ENCODE peak calls at places on chromosomes 11 and 22, in eight cellular contexts. One of them, this sample, is unnamed.

GRCh38 chr22:37735054-37735453 is 38.2 kb downstream of the TRIOBP start:
- DNase-seq in A549: peak; percentile 67
- DNase-seq in K562: peak; percentile 78
- DNase-seq in SK-N-SH: peak; percentile 91
- DNase-seq in HepG2: peak; percentile 72
- DNase-seq in IMR-90: no peak
- DNase-seq in GM12878: no peak
- DNase-seq in H1: no peak
- DNase-seq in this sample: no peak

GRCh38 chr11:126446581-126446980 is 91.1 kb downstream of the ST3GAL4 start:
- DNase-seq in A549: no peak
- DNase-seq in SK-N-SH: no peak
- DNase-seq in HepG2: no peak
- DNase-seq in IMR-90: no peak
- DNase-seq in H1: no peak
- DNase-seq in K562: no peak
- DNase-seq in GM12878: no peak
- DNase-seq in this sample: no peak

GRCh38 chr22:36191106-36191836 is 10.3 kb downstream of the APOL4 start:
- DNase-seq in K562: no peak
- DNase-seq in IMR-90: peak; percentile 64
- DNase-seq in SK-N-SH: no peak
- DNase-seq in HepG2: no peak
- DNase-seq in GM12878: no peak
- DNase-seq in H1: no peak
- DNase-seq in A549: no peak
- DNase-seq in this sample: no peak

GRCh38 chr11:75557649-75558494 is 4.2 kb upstream of the SERPINH1 start:
- DNase-seq in H1: no peak
- DNase-seq in IMR-90: peak; percentile 95
- DNase-seq in GM12878: no peak
- DNase-seq in SK-N-SH: no peak
- DNase-seq in A549: no peak
- DNase-seq in K562: peak; percentile 51
- DNase-seq in HepG2: no peak
- DNase-seq in this sample: no peak

GRCh38 chr11:91100432-91100831 is 877.6 kb upstream of the CHORDC1 start:
- DNase-seq in K562: no peak
- DNase-seq in SK-N-SH: no peak
- DNase-seq in H1: no peak
- DNase-seq in A549: no peak
- DNase-seq in IMR-90: peak; percentile 55
- DNase-seq in HepG2: no peak
- DNase-seq in GM12878: no peak
- DNase-seq in this sample: no peak

GRCh38 chr22:17717708-17718107 is 56.6 kb downstream of the BID start:
- DNase-seq in H1: no peak
- DNase-seq in GM12878: no peak
- DNase-seq in SK-N-SH: no peak
- DNase-seq in K562: no peak
- DNase-seq in IMR-90: peak; percentile 40
- DNase-seq in A549: no peak
- DNase-seq in HepG2: no peak
- DNase-seq in this sample: no peak

GRCh38 chr11:87399341-87399740 is 361.6 kb downstream of the TMEM135 start:
- DNase-seq in SK-N-SH: no peak
- DNase-seq in HepG2: no peak
- DNase-seq in GM12878: no peak
- DNase-seq in K562: no peak
- DNase-seq in H1: no peak
- DNase-seq in IMR-90: no peak
- DNase-seq in A549: no peak
- DNase-seq in this sample: no peak

GRCh38 chr11:44988111-44988510 is 37.4 kb upstream of the TP53I11 start:
- DNase-seq in A549: no peak
- DNase-seq in GM12878: no peak
- DNase-seq in SK-N-SH: no peak
- DNase-seq in HepG2: no peak
- DNase-seq in IMR-90: no peak
- DNase-seq in H1: no peak
- DNase-seq in K562: no peak
- DNase-seq in this sample: no peak

GRCh38 chr11:65311197-65311631 is 3.5 kb upstream of the CDC42EP2 start:
- DNase-seq in GM12878: no peak
- DNase-seq in K562: no peak
- DNase-seq in A549: no peak
- DNase-seq in IMR-90: no peak
- DNase-seq in H1: no peak
- DNase-seq in HepG2: no peak
- DNase-seq in SK-N-SH: no peak
- DNase-seq in this sample: no peak

GRCh38 chr11:97683733-97684132 is 1293.9 kb downstream of the JRKL start:
- DNase-seq in IMR-90: no peak
- DNase-seq in HepG2: peak; percentile 10
- DNase-seq in GM12878: no peak
- DNase-seq in SK-N-SH: no peak
- DNase-seq in K562: peak; percentile 22
- DNase-seq in A549: peak; percentile 4
- DNase-seq in H1: peak; percentile 34
- DNase-seq in this sample: no peak

GRCh38 chr11:31641477-31642062 is 132.0 kb downstream of the ELP4 start:
- DNase-seq in GM12878: no peak
- DNase-seq in H1: peak; percentile 17
- DNase-seq in HepG2: peak; percentile 40
- DNase-seq in IMR-90: peak; percentile 36
- DNase-seq in A549: peak; percentile 64
- DNase-seq in K562: peak; percentile 12
- DNase-seq in SK-N-SH: peak; percentile 5
- DNase-seq in this sample: peak; percentile 39

DNA sequence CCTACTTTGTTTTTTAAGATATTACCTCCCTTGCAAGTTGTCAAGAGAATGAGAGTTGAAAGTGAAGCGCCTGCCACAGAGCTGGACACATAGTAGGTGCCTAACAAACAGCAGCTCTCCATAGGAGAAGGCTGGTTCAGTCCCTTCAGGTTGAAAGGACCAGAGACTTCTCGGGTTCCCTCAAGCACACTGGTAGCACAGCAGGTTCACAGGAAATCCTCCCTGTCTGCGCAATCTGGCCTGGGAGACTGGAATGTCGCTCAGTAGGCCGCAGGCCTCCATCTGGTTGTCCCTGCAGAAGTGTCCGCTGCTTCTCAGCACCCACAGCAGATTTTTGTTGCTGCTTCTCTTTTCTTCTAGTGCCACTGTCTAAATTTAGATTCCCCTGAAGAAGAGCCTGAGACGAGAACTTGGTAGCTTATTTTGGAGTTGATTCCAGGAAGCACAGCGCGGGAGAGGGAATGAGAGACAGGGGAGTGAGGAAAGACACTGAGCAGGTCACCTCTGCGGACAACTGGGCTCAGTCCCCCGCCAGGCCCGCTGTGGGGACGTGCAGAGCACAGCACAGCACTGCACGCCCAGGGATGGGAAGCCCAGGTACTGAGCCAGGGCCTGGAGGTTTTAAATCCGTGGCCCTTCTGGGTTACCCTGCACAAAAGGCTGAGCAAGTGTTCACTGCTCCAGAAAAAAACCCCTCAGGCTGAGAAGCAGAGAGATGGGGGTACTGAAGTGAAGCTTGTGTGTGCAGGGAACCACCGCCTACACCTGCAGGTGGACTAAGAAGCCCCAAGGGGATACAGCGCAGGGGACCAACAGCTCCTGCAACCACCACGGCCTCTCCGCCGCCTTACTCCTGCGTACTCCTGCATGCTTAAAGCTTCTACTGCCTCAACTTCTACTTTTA is 31.6 kb downstream of the RBX1 start:
- DNase-seq in HepG2: no peak
- DNase-seq in SK-N-SH: no peak
- DNase-seq in A549: no peak
- DNase-seq in K562: no peak
- DNase-seq in H1: no peak
- DNase-seq in GM12878: no peak
- DNase-seq in IMR-90: no peak
- DNase-seq in this sample: no peak
- TF ChIP-seq RAD21 in HepG2: no peak
- TF ChIP-seq RAD21 in SK-N-SH: no peak
- TF ChIP-seq RAD21 in A549: no peak
- TF ChIP-seq RAD21 in K562: no peak
- TF ChIP-seq RAD21 in H1: no peak
- TF ChIP-seq RAD21 in GM12878: no peak
- TF ChIP-seq RAD21 in IMR-90: no peak
- TF ChIP-seq RAD21 in this sample: no peak

DNA sequence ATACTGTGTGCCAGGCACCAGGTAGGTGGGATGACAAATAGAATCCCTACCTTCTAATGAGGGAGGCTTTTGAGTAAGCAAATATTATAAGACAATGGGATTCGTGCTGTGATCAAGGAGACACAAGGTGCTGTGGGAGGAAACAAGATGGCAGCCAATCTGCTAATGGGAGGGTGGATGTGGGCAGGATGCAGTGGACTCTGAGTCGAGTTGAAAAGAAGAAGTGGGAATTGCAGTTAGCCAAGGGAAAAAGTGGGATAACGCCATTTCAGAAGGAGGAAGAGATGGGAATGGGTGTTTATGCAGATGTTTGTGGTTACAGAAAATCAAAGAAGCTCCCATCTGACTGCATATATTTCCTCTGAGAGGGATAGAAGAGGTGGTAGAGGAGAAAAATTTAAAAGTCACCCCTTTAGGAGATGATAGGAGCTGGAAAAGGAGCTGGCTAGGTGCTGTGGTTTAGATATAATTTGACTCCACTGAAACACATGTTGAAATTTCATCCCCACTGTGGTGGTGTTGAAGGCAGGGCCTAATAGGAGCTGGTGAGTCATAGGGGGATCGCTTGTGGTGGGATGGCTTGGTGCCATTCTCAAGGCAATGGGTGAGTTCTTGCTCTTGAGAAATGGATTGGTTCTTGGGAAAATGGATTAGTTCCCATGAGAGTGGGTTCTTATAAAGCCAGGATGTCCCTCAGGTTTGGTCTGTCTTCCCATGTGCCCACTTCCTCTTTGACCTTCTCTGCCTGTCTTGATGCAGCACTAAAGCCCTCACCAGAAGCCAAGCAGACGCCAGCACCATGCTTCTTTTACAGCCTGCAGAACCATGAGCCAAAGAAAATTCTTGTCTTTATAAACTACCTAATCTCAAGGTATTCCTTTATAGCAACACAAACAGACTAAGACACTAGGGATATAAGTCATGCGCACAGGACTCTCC is 30.0 kb upstream of the POU2AF1 start:
- DNase-seq in IMR-90: peak; percentile 63
- DNase-seq in K562: no peak
- DNase-seq in HepG2: no peak
- DNase-seq in H1: no peak
- DNase-seq in A549: no peak
- DNase-seq in SK-N-SH: no peak
- DNase-seq in GM12878: peak; percentile 91
- DNase-seq in this sample: no peak
- TF ChIP-seq RAD21 in IMR-90: no peak
- TF ChIP-seq RAD21 in K562: no peak
- TF ChIP-seq RAD21 in HepG2: no peak
- TF ChIP-seq RAD21 in H1: no peak
- TF ChIP-seq RAD21 in A549: no peak
- TF ChIP-seq RAD21 in SK-N-SH: no peak
- TF ChIP-seq RAD21 in GM12878: no peak
- TF ChIP-seq RAD21 in this sample: no peak

GRCh38 chr22:45934168-45934564 is 42.8 kb downstream of the WNT7B start:
- DNase-seq in A549: no peak
- DNase-seq in K562: no peak
- DNase-seq in H1: no peak
- DNase-seq in GM12878: no peak
- DNase-seq in SK-N-SH: no peak
- DNase-seq in HepG2: no peak
- DNase-seq in IMR-90: no peak
- DNase-seq in this sample: no peak

GRCh38 chr22:45935573-45935972 is 41.4 kb downstream of the WNT7B start:
- DNase-seq in SK-N-SH: no peak
- DNase-seq in HepG2: no peak
- DNase-seq in IMR-90: no peak
- DNase-seq in A549: no peak
- DNase-seq in H1: no peak
- DNase-seq in GM12878: no peak
- DNase-seq in K562: no peak
- DNase-seq in this sample: no peak

GRCh38 chr22:45933503-45934167 is 43.3 kb downstream of the WNT7B start:
- DNase-seq in GM12878: no peak
- DNase-seq in K562: no peak
- DNase-seq in IMR-90: no peak
- DNase-seq in A549: no peak
- DNase-seq in H1: no peak
- DNase-seq in HepG2: no peak
- DNase-seq in SK-N-SH: no peak
- DNase-seq in this sample: no peak

GRCh38 chr22:45932066-45932465 is 44.9 kb downstream of the WNT7B start:
- DNase-seq in SK-N-SH: no peak
- DNase-seq in GM12878: no peak
- DNase-seq in H1: no peak
- DNase-seq in K562: no peak
- DNase-seq in A549: no peak
- DNase-seq in IMR-90: no peak
- DNase-seq in HepG2: no peak
- DNase-seq in this sample: no peak

GRCh38 chr22:45934659-45935341 is 42.2 kb downstream of the WNT7B start:
- DNase-seq in GM12878: no peak
- DNase-seq in IMR-90: peak; percentile 91
- DNase-seq in H1: no peak
- DNase-seq in A549: peak; percentile 92
- DNase-seq in K562: no peak
- DNase-seq in HepG2: peak; percentile 27
- DNase-seq in SK-N-SH: peak; percentile 79
- DNase-seq in this sample: peak; percentile 93
- TF ChIP-seq RAD21 in GM12878: no peak
- TF ChIP-seq RAD21 in IMR-90: no peak
- TF ChIP-seq RAD21 in H1: no peak
- TF ChIP-seq RAD21 in A549: no peak
- TF ChIP-seq RAD21 in K562: no peak
- TF ChIP-seq RAD21 in HepG2: no peak
- TF ChIP-seq RAD21 in SK-N-SH: no peak
- TF ChIP-seq RAD21 in this sample: no peak

GRCh38 chr22:21796863-21797262 is 61.3 kb upstream of the YPEL1 start:
- DNase-seq in H1: no peak
- DNase-seq in HepG2: no peak
- DNase-seq in A549: no peak
- DNase-seq in SK-N-SH: no peak
- DNase-seq in K562: no peak
- DNase-seq in IMR-90: no peak
- DNase-seq in GM12878: no peak
- DNase-seq in this sample: no peak

GRCh38 chr22:21796231-21796630 is 60.6 kb upstream of the YPEL1 start:
- DNase-seq in HepG2: no peak
- DNase-seq in IMR-90: no peak
- DNase-seq in K562: no peak
- DNase-seq in GM12878: no peak
- DNase-seq in SK-N-SH: no peak
- DNase-seq in H1: no peak
- DNase-seq in A549: no peak
- DNase-seq in this sample: no peak

GRCh38 chr22:21800552-21801303 is 65.1 kb upstream of the YPEL1 start:
- DNase-seq in A549: no peak
- DNase-seq in HepG2: no peak
- DNase-seq in SK-N-SH: no peak
- DNase-seq in IMR-90: no peak
- DNase-seq in K562: no peak
- DNase-seq in H1: no peak
- DNase-seq in GM12878: no peak
- DNase-seq in this sample: no peak

GRCh38 chr22:21802056-21802455 is 65.4 kb downstream of the MAPK1 start:
- DNase-seq in HepG2: no peak
- DNase-seq in GM12878: no peak
- DNase-seq in H1: no peak
- DNase-seq in K562: no peak
- DNase-seq in A549: no peak
- DNase-seq in IMR-90: peak; percentile 34
- DNase-seq in SK-N-SH: no peak
- DNase-seq in this sample: no peak

GRCh38 chr22:21797444-21798221 is 62.0 kb upstream of the YPEL1 start:
- DNase-seq in SK-N-SH: no peak
- DNase-seq in A549: no peak
- DNase-seq in HepG2: no peak
- DNase-seq in H1: no peak
- DNase-seq in K562: no peak
- DNase-seq in IMR-90: peak; percentile 31
- DNase-seq in GM12878: no peak
- DNase-seq in this sample: no peak
- TF ChIP-seq RAD21 in SK-N-SH: no peak
- TF ChIP-seq RAD21 in A549: no peak
- TF ChIP-seq RAD21 in HepG2: no peak
- TF ChIP-seq RAD21 in H1: no peak
- TF ChIP-seq RAD21 in K562: no peak
- TF ChIP-seq RAD21 in IMR-90: no peak
- TF ChIP-seq RAD21 in GM12878: no peak
- TF ChIP-seq RAD21 in this sample: no peak